ENCODE peak calls at places on chromosomes 6 and 20, in five cellular contexts. V is stimulated activated CD4-positive, alpha-beta T cell treated with anti-CD3 and anti-CD28 coated beads, Interleukin-15, amount 100 ng/mL, for 24 hours; F is AG08395; X is astrocyte of the spinal cord; T is B cell. E is an unnamed sample.

GRCh38 chr20:32918296-32918695 is 59.6 kb downstream of the EFCAB8 start:
- DNase-seq in T (no peak), F (no peak), V (no peak), X (no peak), E (no peak)

GRCh38 chr20:37576911-37577310 is 49.2 kb upstream of the BLCAP start:
- DNase-seq in V (no peak), X (no peak), F (no peak), T (no peak), E (no peak)

GRCh38 chr20:37363221-37364012 is 17.5 kb downstream of the SRC start:
- DNase-seq in F (no peak), T (no peak), V (no peak), X (no peak), E (no peak)

GRCh38 chr6:13695217-13695616 is 16.4 kb downstream of the RANBP9 start:
- DNase-seq in T (no peak), F (no peak), X (no peak), V (no peak), E (peak; percentile 24)

GRCh38 chr6:153312633-153313032 is 181.6 kb upstream of the RGS17 start:
- DNase-seq in X (peak; percentile 75), F (no peak), V (peak; percentile 49), T (no peak), E (peak; percentile 67)

GRCh38 chr6:149888113-149888512 is 9.8 kb downstream of the RAET1E start:
- DNase-seq in F (no peak), X (no peak), T (no peak), V (no peak), E (no peak)

GRCh38 chr6:41174610-41175009 is 11.7 kb upstream of the TREM2 start:
- DNase-seq in T (no peak), F (no peak), V (no peak), X (no peak), E (no peak)

GRCh38 chr6:169241688-169242350 is 11.8 kb downstream of the THBS2 start:
- DNase-seq in T (no peak), F (no peak), X (no peak), V (no peak), E (no peak)

GRCh38 chr6:26553739-26554668 is 15.8 kb downstream of the HMGN4 start:
- DNase-seq in X (peak; percentile 96), T (peak; percentile 81), F (peak; percentile 83), V (peak; percentile 85), E (peak; percentile 95)

GRCh38 chr20:38748863-38749153 is 548 bp downstream of the ACTR5 start:
- DNase-seq in V (peak; percentile 73), F (no peak), T (peak; percentile 60), X (no peak), E (no peak)

GRCh38 chr20:46021361-46022359 is 7.4 kb upstream of the SLC12A5 start:
- DNase-seq in X (no peak), V (peak; percentile 68), T (no peak), F (no peak), E (no peak)

GRCh38 chr6:119351005-119351394 is 1.4 kb upstream of the MAN1A1 start:
- DNase-seq in T (no peak), F (peak; percentile 27), V (no peak), X (peak; percentile 74), E (peak; percentile 51)

GRCh38 chr6:166423051-166423745 is 40.5 kb upstream of the MPC1 start:
- DNase-seq in T (no peak), V (no peak), X (no peak), F (no peak), E (no peak)

GRCh38 chr6:87918461-87918941 is 129.1 kb upstream of the SPACA1 start:
- DNase-seq in V (no peak), F (no peak), T (no peak), X (no peak), E (no peak)

GRCh38 chr6:15824851-15825250 is 162.0 kb upstream of the DTNBP1 start:
- DNase-seq in V (no peak), T (no peak), X (no peak), F (no peak), E (no peak)

GRCh38 chr6:44116643-44117382 is 10.4 kb downstream of the MRPL14 start:
- DNase-seq in V (no peak), F (peak; percentile 89), T (no peak), X (peak; percentile 87), E (peak; percentile 77)

GRCh38 chr6:44590471-44590870 is 203.0 kb downstream of the CDC5L start:
- DNase-seq in X (no peak), V (no peak), F (no peak), T (no peak), E (no peak)

GRCh38 chr6:166656269-166657206 is 29.5 kb upstream of the RPS6KA2 start:
- DNase-seq in F (peak; percentile 33), V (no peak), T (no peak), X (no peak), E (no peak)

GRCh38 chr6:3138341-3138740 is 19.0 kb downstream of the TUBB2A start:
- DNase-seq in T (no peak), F (no peak), X (no peak), V (no peak), E (peak; percentile 54)

GRCh38 chr6:108118791-108119211 is 44.3 kb upstream of the OSTM1 start:
- DNase-seq in V (peak; percentile 14), T (no peak), X (no peak), F (no peak), E (no peak)

GRCh38 chr6:151060096-151060741 is 179.5 kb upstream of the AKAP12 start:
- DNase-seq in X (peak; percentile 92), V (no peak), T (no peak), F (peak; percentile 79), E (peak; percentile 77)